ENCODE peak calls at places on chromosomes 16 and 17, in four cellular contexts. One of them, this sample, is unnamed.

GRCh38 chr16:55294947-55295346 is 29.1 kb upstream of the IRX6 start:
- DNase-seq in neural crest cell: no peak
- DNase-seq in stimulated activated CD8-positive, alpha-beta memory T cell treated with anti-CD3 and anti-CD28 coated beads, Interleukin-4, amount 100 ng/mL, for 4 hours: no peak
- DNase-seq in bronchial epithelial cell: peak
- DNase-seq in this sample: no peak

GRCh38 chr16:56930516-56931252 is 1.3 kb upstream of the HERPUD1 start:
- DNase-seq in neural crest cell: no peak
- DNase-seq in bronchial epithelial cell: no peak
- DNase-seq in stimulated activated CD8-positive, alpha-beta memory T cell treated with anti-CD3 and anti-CD28 coated beads, Interleukin-4, amount 100 ng/mL, for 4 hours: no peak
- DNase-seq in this sample: no peak

GRCh38 chr16:57938936-57939871 is 31.7 kb downstream of the CNGB1 start:
- DNase-seq in neural crest cell: no peak
- DNase-seq in stimulated activated CD8-positive, alpha-beta memory T cell treated with anti-CD3 and anti-CD28 coated beads, Interleukin-4, amount 100 ng/mL, for 4 hours: no peak
- DNase-seq in bronchial epithelial cell: peak
- DNase-seq in this sample: no peak

GRCh38 chr16:50534958-50535357 is 13.2 kb upstream of the NKD1 start:
- DNase-seq in neural crest cell: no peak
- DNase-seq in stimulated activated CD8-positive, alpha-beta memory T cell treated with anti-CD3 and anti-CD28 coated beads, Interleukin-4, amount 100 ng/mL, for 4 hours: no peak
- DNase-seq in bronchial epithelial cell: no peak
- DNase-seq in this sample: no peak

GRCh38 chr16:79355600-79356358 is 244.8 kb downstream of the MAF start:
- DNase-seq in neural crest cell: no peak
- DNase-seq in stimulated activated CD8-positive, alpha-beta memory T cell treated with anti-CD3 and anti-CD28 coated beads, Interleukin-4, amount 100 ng/mL, for 4 hours: no peak
- DNase-seq in bronchial epithelial cell: no peak
- DNase-seq in this sample: no peak

GRCh38 chr16:68470461-68471150 is 22.3 kb upstream of the SMPD3 start:
- DNase-seq in neural crest cell: no peak
- DNase-seq in bronchial epithelial cell: no peak
- DNase-seq in stimulated activated CD8-positive, alpha-beta memory T cell treated with anti-CD3 and anti-CD28 coated beads, Interleukin-4, amount 100 ng/mL, for 4 hours: no peak
- DNase-seq in this sample: no peak

GRCh38 chr17:44197980-44198720 is 1.5 kb downstream of the ATXN7L3 start:
- DNase-seq in neural crest cell: no peak
- DNase-seq in stimulated activated CD8-positive, alpha-beta memory T cell treated with anti-CD3 and anti-CD28 coated beads, Interleukin-4, amount 100 ng/mL, for 4 hours: no peak
- DNase-seq in bronchial epithelial cell: peak
- DNase-seq in this sample: peak

GRCh38 chr16:86893513-86893912 is 315.2 kb downstream of the FOXL1 start:
- DNase-seq in bronchial epithelial cell: no peak
- DNase-seq in neural crest cell: no peak
- DNase-seq in stimulated activated CD8-positive, alpha-beta memory T cell treated with anti-CD3 and anti-CD28 coated beads, Interleukin-4, amount 100 ng/mL, for 4 hours: no peak
- DNase-seq in this sample: no peak

GRCh38 chr17:7237761-7238417 is 1.4 kb downstream of the PHF23 start:
- DNase-seq in bronchial epithelial cell: no peak
- DNase-seq in neural crest cell: peak
- DNase-seq in stimulated activated CD8-positive, alpha-beta memory T cell treated with anti-CD3 and anti-CD28 coated beads, Interleukin-4, amount 100 ng/mL, for 4 hours: peak
- DNase-seq in this sample: peak

GRCh38 chr16:66378739-66379570 is 12.5 kb downstream of the CDH5 start:
- DNase-seq in bronchial epithelial cell: no peak
- DNase-seq in stimulated activated CD8-positive, alpha-beta memory T cell treated with anti-CD3 and anti-CD28 coated beads, Interleukin-4, amount 100 ng/mL, for 4 hours: no peak
- DNase-seq in neural crest cell: no peak
- DNase-seq in this sample: no peak

GRCh38 chr17:42971589-42971988 is 7.3 kb upstream of the AARSD1 start:
- DNase-seq in stimulated activated CD8-positive, alpha-beta memory T cell treated with anti-CD3 and anti-CD28 coated beads, Interleukin-4, amount 100 ng/mL, for 4 hours: no peak
- DNase-seq in neural crest cell: no peak
- DNase-seq in bronchial epithelial cell: no peak
- DNase-seq in this sample: no peak